ENCODE peak calls at places on chromosome 6, in eight cellular contexts. I is stimulated activated CD4-positive, alpha-beta T cell treated with anti-CD3 and anti-CD28 coated beads, Interleukin-4, amount 100 ng/mL, for 24 hours; A is chondrocyte; K is CD8-positive, alpha-beta T cell; M is activated T-cell treated with anti-CD3 and anti-CD28 coated beads, Interleukin-2, amount 50 U/mL, for 72 hours; Q is renal cortical epithelial cell; F is stimulated activated naive B cell treated with anti-CD40 and anti-IgM and Interleukin-4, amounts not matched to agents 10 μg/mL and 1 μg/mL and 100 μg/mL, for 72 hours; O is astrocyte. S is an unnamed sample.

GRCh38 chr6:3385660-3386151 is 71.1 kb downstream of the SLC22A23 start:
- DNase-seq in I (no peak), O (peak; percentile 15), K (no peak), Q (no peak), A (no peak), M (no peak), F (no peak), S (no peak)

GRCh38 chr6:84696181-84696580 is 68.2 kb downstream of the TBX18 start:
- DNase-seq in I (no peak), A (no peak), F (no peak), O (peak; percentile 36), Q (peak; percentile 65), M (no peak), K (no peak), S (no peak)

GRCh38 chr6:41201784-41202181 is 834 bp upstream of the TREML2 start:
- DNase-seq in O (no peak), M (no peak), Q (no peak), K (no peak), A (no peak), I (no peak), F (no peak), S (peak; percentile 52)

GRCh38 chr6:101597711-101598110 is 204.2 kb downstream of the GRIK2 start:
- DNase-seq in A (no peak), I (no peak), O (peak; percentile 93), M (no peak), F (no peak), K (no peak), Q (no peak), S (no peak)

GRCh38 chr6:43334466-43335095 is 26.0 kb upstream of the CRIP3 start:
- DNase-seq in I (no peak), K (no peak), A (no peak), Q (peak; percentile 76), M (no peak), O (peak; percentile 43), F (no peak), S (no peak)

GRCh38 chr6:63236398-63236817 is 25.1 kb downstream of the FKBP1C start:
- DNase-seq in K (no peak), O (no peak), A (no peak), M (no peak), Q (peak; percentile 6), F (no peak), I (no peak), S (no peak)

GRCh38 chr6:6330407-6330806 is 9.9 kb upstream of the F13A1 start:
- DNase-seq in Q (no peak), A (no peak), M (no peak), K (no peak), O (no peak), I (no peak), F (no peak), S (no peak)

GRCh38 chr6:46849361-46849690 is 56.1 kb downstream of the MEP1A start:
- DNase-seq in A (no peak), K (no peak), Q (peak; percentile 26), I (no peak), F (no peak), M (no peak), O (no peak), S (no peak)

GRCh38 chr6:20208687-20209378 is 3.4 kb downstream of the MBOAT1 start:
- DNase-seq in O (no peak), K (no peak), Q (no peak), F (no peak), M (no peak), I (no peak), A (no peak), S (no peak)

GRCh38 chr6:21769405-21769851 is 175.9 kb downstream of the SOX4 start:
- DNase-seq in A (no peak), F (no peak), I (no peak), K (no peak), Q (peak; percentile 84), M (no peak), O (peak; percentile 100), S (no peak)

GRCh38 chr6:82240191-82240590 is 7.4 kb downstream of the IBTK start:
- DNase-seq in I (no peak), F (no peak), M (no peak), O (no peak), K (no peak), Q (no peak), A (no peak), S (no peak)

GRCh38 chr6:111228094-111228493 is 140.8 kb downstream of the SLC16A10 start:
- DNase-seq in A (no peak), O (peak; percentile 45), Q (peak; percentile 21), M (no peak), I (no peak), F (no peak), K (no peak), S (no peak)

GRCh38 chr6:157099912-157100593 is 223.3 kb downstream of the TMEM242 start:
- DNase-seq in O (no peak), M (peak; percentile 67), F (peak; percentile 68), Q (no peak), I (peak; percentile 70), K (peak; percentile 18), A (no peak), S (no peak)

GRCh38 chr6:131107166-131107565 is 28.1 kb upstream of the AKAP7 start:
- DNase-seq in A (no peak), I (no peak), Q (peak; percentile 39), M (no peak), F (no peak), K (no peak), O (peak; percentile 95), S (no peak)

GRCh38 chr6:84462697-84463096 is 235.3 kb upstream of the CEP162 start:
- DNase-seq in O (peak; percentile 73), A (no peak), Q (peak; percentile 18), K (no peak), I (no peak), M (no peak), F (no peak), S (no peak)

GRCh38 chr6:170143401-170144150 is 147.3 kb downstream of the DLL1 start:
- DNase-seq in K (no peak), O (no peak), Q (no peak), I (no peak), M (no peak), F (no peak), A (no peak), S (peak; percentile 34)

GRCh38 chr6:129732542-129732941 is 22.6 kb upstream of the ARHGAP18 start:
- DNase-seq in O (no peak), F (no peak), A (no peak), K (no peak), Q (no peak), I (no peak), M (no peak), S (no peak)

GRCh38 chr6:114342826-114343781 is at the start of gene HS3ST5:
- DNase-seq in M (no peak), A (peak; percentile 84), I (no peak), F (no peak), O (peak; percentile 10), Q (peak; percentile 6), K (no peak), S (peak; percentile 41)

GRCh38 chr6:124517339-124517738 is 444.9 kb upstream of the RNF217 start:
- DNase-seq in F (no peak), Q (no peak), M (no peak), O (no peak), A (no peak), I (no peak), K (no peak), S (no peak)

GRCh38 chr6:165010556-165011535 is 298.6 kb downstream of the C6orf118 start:
- DNase-seq in I (no peak), A (no peak), M (no peak), F (no peak), K (no peak), Q (peak; percentile 88), O (peak; percentile 82), S (no peak)

GRCh38 chr6:26064619-26065257 is 22.5 kb upstream of the HFE start:
- DNase-seq in K (peak; percentile 20), O (peak; percentile 18), F (no peak), M (peak; percentile 31), Q (no peak), I (peak; percentile 45), A (no peak), S (no peak)

S was measured in CD14-positive monocyte.